ENCODE peak calls at places on chromosomes 16 and 17, in five cellular contexts. F, P, W, V and I are unnamed samples.

GRCh38 chr16:25679468-25680010 is 12.2 kb upstream of the HS3ST4 start:
- DNase-seq in F (no peak), P (no peak), V (no peak), W (no peak), I (no peak)

GRCh38 chr16:80570106-80570478 is 29.3 kb downstream of the DYNLRB2 start:
- DNase-seq in V (peak), F (no peak), W (no peak), P (no peak), I (no peak)

GRCh38 chr17:36755586-36755985 is 154.2 kb downstream of the MRM1 start:
- DNase-seq in F (no peak), W (peak), P (no peak), V (peak), I (peak)

GRCh38 chr16:56632160-56632847 is at the start of gene MT1M:
- DNase-seq in P (peak), F (no peak), W (no peak), V (no peak), I (no peak)

GRCh38 chr17:15965510-15965909 is 20.6 kb downstream of the ADORA2B start:
- DNase-seq in F (no peak), V (no peak), P (no peak), W (no peak), I (no peak)

GRCh38 chr17:35046740-35047283 is 16.7 kb downstream of the RFFL start:
- DNase-seq in V (peak), W (no peak), F (peak), P (peak), I (peak)

GRCh38 chr16:8866884-8867482 is 1.8 kb downstream of the CARHSP1 start:
- DNase-seq in W (no peak), F (no peak), P (no peak), V (no peak), I (no peak)

GRCh38 chr17:78673395-78673794 is 96.2 kb upstream of the DNAH17 start:
- DNase-seq in V (no peak), W (no peak), P (no peak), F (no peak), I (no peak)

GRCh38 chr17:57781386-57782050 is 36.4 kb upstream of the CCDC182 start:
- DNase-seq in P (no peak), W (no peak), F (no peak), V (no peak), I (no peak)

GRCh38 chr17:64261422-64262124 is 1.5 kb downstream of the TEX2 start:
- DNase-seq in V (no peak), P (no peak), W (no peak), F (no peak), I (no peak)

GRCh38 chr17:46197526-46197925 is 4.3 kb upstream of the KANSL1 start:
- DNase-seq in F (no peak), V (no peak), W (no peak), P (no peak), I (no peak)

GRCh38 chr16:30941600-30942420 is 7.1 kb upstream of the ORAI3 start:
- DNase-seq in F (peak), V (peak), P (peak), W (peak), I (peak)

GRCh38 chr16:23901178-23902131 is 65.7 kb downstream of the PRKCB start:
- DNase-seq in V (no peak), P (no peak), W (no peak), F (no peak), I (no peak)

GRCh38 chr16:81905277-81905676 is 106.0 kb downstream of the SDR42E1 start:
- DNase-seq in F (no peak), W (no peak), V (no peak), P (no peak), I (no peak)

GRCh38 chr16:81907681-81908080 is 103.6 kb downstream of the SDR42E1 start:
- DNase-seq in P (no peak), F (no peak), V (no peak), W (no peak), I (no peak)

GRCh38 chr16:81901483-81901882 is 109.8 kb downstream of the SDR42E1 start:
- DNase-seq in F (peak), P (no peak), V (peak), W (no peak), I (no peak)

GRCh38 chr16:81902025-81902424 is 109.2 kb downstream of the SDR42E1 start:
- DNase-seq in F (no peak), W (no peak), P (no peak), V (peak), I (no peak)

GRCh38 chr16:81904320-81904719 is 107.0 kb downstream of the SDR42E1 start:
- DNase-seq in W (no peak), F (no peak), V (no peak), P (no peak), I (no peak)
- TF ChIP-seq CTCF in W (no peak), F (no peak), V (no peak), P (no peak), I (no peak)

GRCh38 chr17:12391468-12391867 is 274.2 kb upstream of the MYOCD start:
- DNase-seq in V (no peak), F (no peak), P (no peak), W (no peak), I (no peak)

GRCh38 chr17:12398636-12399035 is 267.1 kb upstream of the MYOCD start:
- DNase-seq in F (no peak), P (no peak), W (no peak), V (peak), I (no peak)

DNA sequence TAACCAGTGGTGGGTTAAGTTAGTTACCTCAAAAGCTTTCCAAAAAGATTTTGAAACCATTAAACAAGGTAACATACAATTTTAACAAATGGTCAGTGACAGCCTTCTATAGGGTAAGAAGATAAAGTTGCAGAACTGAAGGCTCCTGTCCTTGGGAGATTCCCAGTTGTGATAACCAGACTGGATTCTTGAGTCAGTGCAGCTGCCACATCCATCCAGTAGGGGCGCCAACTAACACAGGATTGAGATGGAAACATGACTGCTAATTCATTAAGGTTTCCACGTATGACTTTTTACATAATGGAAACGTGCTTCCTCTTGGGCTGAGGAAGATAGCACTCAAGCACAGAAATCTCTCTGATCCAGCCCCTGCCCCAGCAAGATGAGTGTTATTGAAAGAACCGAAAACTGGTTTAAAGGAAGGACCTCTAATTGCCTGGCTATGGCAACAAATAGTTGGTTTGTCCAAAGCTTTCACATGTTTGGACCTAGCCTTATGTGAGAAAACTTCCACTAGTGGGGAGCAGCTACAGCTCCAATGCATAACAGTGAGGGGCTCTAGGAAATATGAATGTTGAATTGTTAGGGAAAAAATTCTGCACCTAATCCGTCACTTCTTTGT is 269.8 kb upstream of the MYOCD start:
- DNase-seq in F (no peak), P (peak), V (peak), W (peak), I (peak)
- TF ChIP-seq CTCF in F (peak), P (peak), V (peak), W (peak), I (peak)

DNA sequence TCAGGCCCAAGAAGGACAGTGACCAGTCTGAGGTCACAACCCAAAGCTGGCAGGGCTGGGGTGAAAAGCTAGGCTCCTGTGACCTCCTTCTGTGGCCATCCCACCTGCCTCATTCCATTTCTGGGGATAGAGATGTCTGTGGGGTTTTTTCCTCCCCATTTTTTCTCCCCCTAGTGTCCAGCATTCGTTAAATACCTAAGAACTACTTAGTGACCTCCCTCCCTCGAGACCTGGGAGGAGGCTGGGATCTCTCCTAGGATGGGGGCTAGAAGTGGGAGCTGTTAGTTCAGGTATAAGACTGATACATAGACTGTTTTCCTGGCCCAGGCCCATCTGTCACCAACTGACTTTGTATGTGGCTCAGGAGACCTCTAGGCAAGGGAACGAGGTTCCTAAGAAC is 20.5 kb upstream of the STAC2 start:
- DNase-seq in P (no peak), F (no peak), V (no peak), W (no peak), I (no peak)
- TF ChIP-seq CTCF in P (no peak), F (no peak), V (peak), W (no peak), I (no peak)

GRCh38 chr16:15482748-15483118 is 48.3 kb downstream of the BMERB1 start:
- DNase-seq in V (no peak), P (no peak), W (no peak), F (no peak), I (no peak)

GRCh38 chr16:15483857-15484256 is 49.5 kb downstream of the BMERB1 start:
- DNase-seq in V (no peak), F (no peak), P (no peak), W (no peak), I (no peak)

GRCh38 chr16:15484662-15485061 is 50.3 kb downstream of the BMERB1 start:
- DNase-seq in W (no peak), V (peak), F (no peak), P (no peak), I (no peak)

GRCh38 chr16:15485175-15485574 is 50.8 kb downstream of the BMERB1 start:
- DNase-seq in W (no peak), V (no peak), F (no peak), P (no peak), I (no peak)

GRCh38 chr16:15482068-15482747 is 47.8 kb downstream of the BMERB1 start:
- DNase-seq in V (peak), P (peak), F (peak), W (peak), I (no peak)
- TF ChIP-seq CTCF in V (peak), P (no peak), F (no peak), W (no peak), I (no peak)

GRCh38 chr17:40556198-40556661 is 9.0 kb downstream of the CCR7 start:
- DNase-seq in W (no peak), F (no peak), V (no peak), P (no peak), I (no peak)
- TF ChIP-seq CTCF in W (no peak), F (no peak), V (no peak), P (no peak), I (no peak)

DNA sequence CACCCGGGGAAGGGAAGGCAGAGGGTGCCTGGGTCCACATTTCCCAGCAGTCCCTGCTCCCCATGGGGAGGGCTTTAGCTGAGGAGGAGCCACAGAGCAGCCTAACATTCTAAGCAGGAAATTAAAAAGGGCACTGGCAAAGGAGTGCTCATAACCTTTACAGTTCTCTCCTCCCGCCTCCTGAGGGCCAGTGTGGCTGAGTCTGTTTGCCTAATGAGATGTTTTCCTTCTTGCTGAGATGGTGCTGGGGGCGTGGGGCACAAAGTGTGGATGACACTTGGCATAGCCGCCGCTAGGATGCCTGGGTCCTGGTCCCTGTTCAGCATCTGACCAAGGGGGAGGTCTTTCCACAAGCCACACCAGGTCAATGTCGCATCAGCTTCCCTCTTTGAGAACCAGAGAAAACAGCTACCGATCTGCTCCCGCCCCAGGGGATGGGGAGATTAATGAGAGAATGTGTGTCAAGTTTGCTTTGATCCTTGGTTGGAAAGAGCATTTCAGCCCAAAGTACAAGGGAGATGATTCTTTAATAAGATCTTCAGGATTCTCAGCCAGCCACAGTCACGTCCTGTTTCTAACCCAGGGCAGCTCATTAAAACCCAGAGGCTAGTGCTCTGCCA is 5.8 kb downstream of the KIF18B start:
- DNase-seq in F (no peak), V (no peak), W (no peak), P (no peak), I (no peak)
- TF ChIP-seq CTCF in F (no peak), V (no peak), W (no peak), P (no peak), I (no peak)